ENCODE peak calls at places on chromosomes 7 and 10, in six cellular contexts. One of them, this sample, is unnamed. For H3K4me1, the result is how much of the 10 kb centered on the place peaks cover.

GRCh38 chr7:101137651-101138148 is 10.8 kb downstream of the SERPINE1 start:
- DNase-seq in neuronal stem cell: no peak
- DNase-seq in IMR-90: no peak
- DNase-seq in H9: no peak
- DNase-seq in mesenchymal stem cell: no peak
- DNase-seq in H1: no peak
- DNase-seq in this sample: peak

GRCh38 chr7:51428226-51428887 is 111.7 kb upstream of the COBL start:
- DNase-seq in neuronal stem cell: no peak
- DNase-seq in IMR-90: no peak
- DNase-seq in H9: no peak
- DNase-seq in mesenchymal stem cell: no peak
- DNase-seq in H1: no peak
- DNase-seq in this sample: no peak

GRCh38 chr7:152615052-152615741 is 60.7 kb downstream of the XRCC2 start:
- DNase-seq in neuronal stem cell: no peak
- DNase-seq in IMR-90: no peak
- DNase-seq in H9: no peak
- DNase-seq in mesenchymal stem cell: no peak
- DNase-seq in H1: no peak
- DNase-seq in this sample: no peak

GRCh38 chr7:100176096-100176835 is 915 bp downstream of the GPC2 start:
- DNase-seq in neuronal stem cell: no peak
- DNase-seq in IMR-90: no peak
- DNase-seq in H9: no peak
- DNase-seq in mesenchymal stem cell: no peak
- DNase-seq in H1: no peak
- DNase-seq in this sample: no peak

GRCh38 chr7:116786791-116787443 is 75.5 kb upstream of the CAPZA2 start:
- DNase-seq in neuronal stem cell: peak
- DNase-seq in IMR-90: peak
- DNase-seq in H9: no peak
- DNase-seq in mesenchymal stem cell: peak
- DNase-seq in H1: no peak
- DNase-seq in this sample: peak

GRCh38 chr7:101243786-101244384 is 996 bp downstream of the FIS1 start:
- DNase-seq in neuronal stem cell: no peak
- DNase-seq in IMR-90: no peak
- DNase-seq in H9: peak
- DNase-seq in mesenchymal stem cell: peak
- DNase-seq in H1: peak
- DNase-seq in this sample: no peak

GRCh38 chr10:69956833-69957230 is 95.8 kb upstream of the MACROH2A2 start:
- DNase-seq in neuronal stem cell: no peak
- DNase-seq in IMR-90: no peak
- DNase-seq in H9: no peak
- DNase-seq in mesenchymal stem cell: no peak
- DNase-seq in H1: no peak
- DNase-seq in this sample: no peak

GRCh38 chr7:55472928-55473725 is 99.2 kb downstream of the VOPP1 start:
- DNase-seq in neuronal stem cell: no peak
- DNase-seq in IMR-90: no peak
- DNase-seq in H9: peak
- DNase-seq in mesenchymal stem cell: no peak
- DNase-seq in H1: no peak
- DNase-seq in this sample: peak

GRCh38 chr10:77555591-77556212 is 81.9 kb downstream of the KCNMA1 start:
- DNase-seq in neuronal stem cell: no peak
- DNase-seq in IMR-90: peak
- DNase-seq in H9: no peak
- DNase-seq in mesenchymal stem cell: peak
- DNase-seq in H1: no peak
- DNase-seq in this sample: peak

GRCh38 chr7:89072094-89072493 is 276.6 kb upstream of the TEX47 start:
- DNase-seq in neuronal stem cell: no peak
- DNase-seq in IMR-90: no peak
- DNase-seq in H9: no peak
- DNase-seq in mesenchymal stem cell: no peak
- DNase-seq in H1: no peak
- DNase-seq in this sample: no peak

GRCh38 chr7:135169141-135169935 is 1.2 kb downstream of the CYREN start:
- DNase-seq in neuronal stem cell: peak
- DNase-seq in IMR-90: peak
- DNase-seq in H9: peak
- DNase-seq in mesenchymal stem cell: peak
- DNase-seq in H1: peak
- DNase-seq in this sample: peak

GRCh38 chr10:75261813-75262725 is 26.3 kb upstream of the COMTD1 start:
- DNase-seq in neuronal stem cell: no peak
- DNase-seq in IMR-90: peak
- DNase-seq in H9: no peak
- DNase-seq in mesenchymal stem cell: no peak
- DNase-seq in H1: no peak
- DNase-seq in this sample: no peak

GRCh38 chr7:82559203-82559805 is 115.7 kb upstream of the CACNA2D1 start:
- DNase-seq in neuronal stem cell: peak
- DNase-seq in IMR-90: no peak
- DNase-seq in H9: peak
- DNase-seq in mesenchymal stem cell: no peak
- DNase-seq in H1: no peak
- DNase-seq in this sample: no peak

GRCh38 chr10:114571316-114571999 is 86.6 kb downstream of the ABLIM1 start:
- DNase-seq in neuronal stem cell: no peak
- DNase-seq in IMR-90: no peak
- DNase-seq in H9: no peak
- DNase-seq in mesenchymal stem cell: no peak
- DNase-seq in H1: no peak
- DNase-seq in this sample: peak

GRCh38 chr10:69439350-69439739 is 11.9 kb upstream of the TSPAN15 start:
- DNase-seq in neuronal stem cell: no peak
- DNase-seq in IMR-90: no peak
- DNase-seq in H9: no peak
- DNase-seq in mesenchymal stem cell: no peak
- DNase-seq in H1: no peak
- DNase-seq in this sample: no peak

GRCh38 chr7:148447221-148447845 is 143.2 kb upstream of the C7orf33 start:
- DNase-seq in neuronal stem cell: no peak
- DNase-seq in IMR-90: no peak
- DNase-seq in H9: no peak
- DNase-seq in mesenchymal stem cell: no peak
- DNase-seq in H1: no peak
- DNase-seq in this sample: no peak

GRCh38 chr10:47225928-47226645 is 73.9 kb upstream of the GDF10 start:
- DNase-seq in neuronal stem cell: no peak
- DNase-seq in IMR-90: no peak
- DNase-seq in H9: peak
- DNase-seq in mesenchymal stem cell: no peak
- DNase-seq in H1: no peak
- DNase-seq in this sample: no peak

GRCh38 chr7:102985176-102985783 is 72.5 kb downstream of the LRRC17 start:
- DNase-seq in neuronal stem cell: no peak
- DNase-seq in IMR-90: peak
- DNase-seq in H9: no peak
- DNase-seq in mesenchymal stem cell: no peak
- DNase-seq in H1: no peak
- DNase-seq in this sample: peak

GRCh38 chr10:112724404-112724991 is 225.5 kb upstream of the TCF7L2 start:
- DNase-seq in neuronal stem cell: no peak
- DNase-seq in IMR-90: no peak
- DNase-seq in H9: no peak
- DNase-seq in mesenchymal stem cell: no peak
- DNase-seq in H1: no peak
- DNase-seq in this sample: peak
- H3K4me1 ChIP-seq in neuronal stem cell: under half
- H3K4me1 ChIP-seq in IMR-90: under half
- H3K4me1 ChIP-seq in H9: under half
- H3K4me1 ChIP-seq in mesenchymal stem cell: under half
- H3K4me1 ChIP-seq in H1: under half
- H3K4me1 ChIP-seq in this sample: under half

GRCh38 chr10:103828107-103828506 is 27.3 kb downstream of the SH3PXD2A start:
- DNase-seq in neuronal stem cell: no peak
- DNase-seq in IMR-90: no peak
- DNase-seq in H9: no peak
- DNase-seq in mesenchymal stem cell: no peak
- DNase-seq in H1: no peak
- DNase-seq in this sample: peak
- H3K18ac ChIP-seq in neuronal stem cell: peak
- H3K18ac ChIP-seq in IMR-90: no peak
- H3K18ac ChIP-seq in H9: no peak
- H3K18ac ChIP-seq in mesenchymal stem cell: no peak
- H3K18ac ChIP-seq in H1: no peak
- H3K18ac ChIP-seq in this sample: no peak

DNA sequence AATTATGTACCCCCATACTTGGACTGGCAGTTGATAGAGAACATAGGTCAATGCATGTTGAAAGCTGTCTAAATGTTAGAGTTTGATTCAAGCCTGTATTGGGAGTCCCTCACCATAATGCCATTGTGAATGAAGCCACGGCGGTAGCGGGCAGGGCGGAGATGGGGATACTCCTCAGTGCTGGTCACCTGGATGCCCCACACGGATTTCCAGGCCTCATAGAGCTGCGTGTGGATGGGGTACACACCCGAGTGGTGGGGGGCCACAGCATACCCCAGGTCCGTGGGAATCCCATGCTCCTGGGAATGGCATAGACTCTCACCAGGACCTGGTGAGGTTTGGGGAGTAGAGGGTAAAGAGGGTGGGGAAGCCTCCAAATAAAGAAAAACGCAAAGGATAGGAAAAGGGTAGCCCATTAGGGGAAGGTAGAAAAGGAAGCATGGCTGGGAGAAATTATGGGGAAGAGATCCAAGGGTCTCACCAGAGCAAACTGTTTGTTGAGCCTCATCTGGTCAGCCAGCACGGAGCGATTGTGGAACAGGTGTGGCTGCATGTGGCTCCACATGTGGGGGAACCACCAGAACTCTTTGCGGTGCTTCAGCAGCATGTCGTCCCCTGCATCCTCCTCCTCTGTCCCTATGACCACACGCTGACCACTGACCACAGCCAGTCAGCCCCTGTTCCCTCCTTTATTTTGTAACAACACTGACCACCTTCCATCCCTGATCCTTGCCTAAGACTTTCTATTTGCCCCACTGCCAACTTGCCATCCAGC is 5.0 kb downstream of the NDST2 start:
- DNase-seq in neuronal stem cell: no peak
- DNase-seq in IMR-90: no peak
- DNase-seq in H9: no peak
- DNase-seq in mesenchymal stem cell: no peak
- DNase-seq in H1: no peak
- DNase-seq in this sample: no peak
- H2AFZ ChIP-seq in neuronal stem cell: no peak
- H2AFZ ChIP-seq in IMR-90: no peak
- H2AFZ ChIP-seq in H9: no peak
- H2AFZ ChIP-seq in mesenchymal stem cell: no peak
- H2AFZ ChIP-seq in H1: no peak
- H2AFZ ChIP-seq in this sample: no peak

GRCh38 chr7:112080974-112081373 is 125.2 kb downstream of the DOCK4 start:
- DNase-seq in neuronal stem cell: no peak
- DNase-seq in IMR-90: peak
- DNase-seq in H9: no peak
- DNase-seq in mesenchymal stem cell: peak
- DNase-seq in H1: no peak
- DNase-seq in this sample: peak
- H3K4me1 ChIP-seq in neuronal stem cell: under half
- H3K4me1 ChIP-seq in IMR-90: under half
- H3K4me1 ChIP-seq in H9: under half
- H3K4me1 ChIP-seq in mesenchymal stem cell: under half
- H3K4me1 ChIP-seq in H1: under half
- H3K4me1 ChIP-seq in this sample: under half

This sample was measured in trophoblast cell.